ENCODE peak calls at places on chromosome 7, in ten cellular contexts. H is T-helper 9 cell, E is heart right ventricle, Y is fibroblast of the conjunctiva, W is nucleus accumbens, D is heart left ventricle, R is sciatic nerve, O is pulmonary artery endothelial cell, G is non-pigmented ciliary epithelial cell, L is Right ventricle myocardium superior. Q is an unnamed sample.

GRCh38 chr7:37445064-37445723 is 3.5 kb downstream of the ELMO1 start:
- DNase-seq in H (no peak), E (no peak), Y (no peak), W (no peak), D (no peak), R (no peak), O (no peak), G (no peak), L (no peak), Q (no peak)

GRCh38 chr7:106372595-106373318 is 88.0 kb upstream of the NAMPT start:
- DNase-seq in H (no peak), E (no peak), Y (no peak), W (no peak), D (no peak), R (no peak), O (no peak), G (no peak), L (no peak), Q (no peak)

GRCh38 chr7:18499407-18500197 is 4.1 kb downstream of the HDAC9 start:
- DNase-seq in H (no peak), E (no peak), Y (no peak), W (no peak), D (no peak), R (no peak), O (no peak), G (no peak), L (no peak), Q (no peak)

GRCh38 chr7:2959343-2959680 is 84.4 kb downstream of the CARD11 start:
- DNase-seq in H (no peak), E (no peak), Y (no peak), W (no peak), D (no peak), R (peak; percentile 37), O (no peak), G (no peak), L (no peak), Q (no peak)

GRCh38 chr7:69776611-69777010 is 178.3 kb downstream of the AUTS2 start:
- DNase-seq in H (no peak), E (no peak), Y (peak; percentile 55), W (no peak), D (no peak), R (no peak), O (no peak), G (no peak), L (no peak), Q (no peak)

GRCh38 chr7:16745645-16746044 is 7.9 kb upstream of the TSPAN13 start:
- DNase-seq in H (no peak), E (no peak), Y (no peak), W (no peak), D (no peak), R (no peak), O (no peak), G (no peak), L (no peak), Q (no peak)

GRCh38 chr7:81210092-81211064 is 291.5 kb upstream of the SEMA3C start:
- DNase-seq in H (no peak), E (no peak), Y (no peak), W (no peak), D (no peak), R (no peak), O (no peak), G (peak; percentile 6), L (no peak), Q (no peak)

GRCh38 chr7:27188666-27189559 is 3.9 kb upstream of the HOXA11 start:
- DNase-seq in H (no peak), E (no peak), Y (no peak), W (no peak), D (no peak), R (peak; percentile 68), O (no peak), G (no peak), L (no peak), Q (no peak)

GRCh38 chr7:91140982-91141381 is 123.3 kb upstream of the FZD1 start:
- DNase-seq in H (no peak), E (no peak), Y (no peak), W (no peak), D (no peak), R (no peak), O (no peak), G (no peak), L (no peak), Q (no peak)

GRCh38 chr7:51321961-51322515 is 5.4 kb upstream of the COBL start:
- DNase-seq in H (no peak), E (no peak), Y (no peak), W (no peak), D (no peak), R (no peak), O (no peak), G (no peak), L (no peak), Q (no peak)

GRCh38 chr7:113608786-113609185 is 310.0 kb downstream of the PPP1R3A start:
- DNase-seq in H (no peak), E (no peak), Y (no peak), W (no peak), D (no peak), R (no peak), O (no peak), G (peak; percentile 24), L (no peak), Q (no peak)

GRCh38 chr7:88243345-88243909 is 23.6 kb upstream of the SRI start:
- DNase-seq in H (no peak), E (no peak), Y (peak; percentile 64), W (no peak), D (peak; percentile 13), R (no peak), O (no peak), G (no peak), L (no peak), Q (peak; percentile 10)

GRCh38 chr7:34165927-34166550 is 260.7 kb downstream of the BMPER start:
- DNase-seq in H (no peak), E (no peak), Y (peak; percentile 41), W (no peak), D (no peak), R (no peak), O (no peak), G (peak; percentile 22), L (no peak), Q (no peak)

GRCh38 chr7:14424675-14425074 is 435.2 kb upstream of the ETV1 start:
- DNase-seq in H (no peak), E (no peak), Y (no peak), W (no peak), D (no peak), R (no peak), O (no peak), G (no peak), L (no peak), Q (no peak)

GRCh38 chr7:22394739-22395138 is 37.8 kb upstream of the RAPGEF5 start:
- DNase-seq in H (no peak), E (no peak), Y (no peak), W (no peak), D (no peak), R (no peak), O (no peak), G (no peak), L (no peak), Q (no peak)

GRCh38 chr7:139995034-139995915 is 67.5 kb downstream of the PARP12 start:
- DNase-seq in H (no peak), E (peak; percentile 35), Y (peak; percentile 59), W (no peak), D (peak; percentile 52), R (no peak), O (no peak), G (no peak), L (peak; percentile 64), Q (peak; percentile 53)

GRCh38 chr7:107694395-107694794 is 33.8 kb downstream of the SLC26A4 start:
- DNase-seq in H (no peak), E (no peak), Y (no peak), W (no peak), D (peak; percentile 19), R (no peak), O (peak; percentile 66), G (no peak), L (no peak), Q (no peak)

GRCh38 chr7:28684729-28685211 is 272.5 kb downstream of the CREB5 start:
- DNase-seq in H (no peak), E (no peak), Y (no peak), W (no peak), D (no peak), R (no peak), O (no peak), G (no peak), L (no peak), Q (no peak)

GRCh38 chr7:149670288-149670687 is 103.1 kb downstream of the ZNF467 start:
- DNase-seq in H (no peak), E (no peak), Y (peak; percentile 44), W (no peak), D (peak; percentile 52), R (no peak), O (no peak), G (no peak), L (no peak), Q (peak; percentile 12)

GRCh38 chr7:69403169-69403568 is 195.1 kb upstream of the AUTS2 start:
- DNase-seq in H (no peak), E (no peak), Y (no peak), W (no peak), D (no peak), R (no peak), O (no peak), G (no peak), L (no peak), Q (no peak)

GRCh38 chr7:2175514-2175913 is 57.2 kb downstream of the MAD1L1 start:
- DNase-seq in H (no peak), E (no peak), Y (peak; percentile 95), W (no peak), D (peak; percentile 72), R (no peak), O (no peak), G (peak; percentile 92), L (no peak), Q (no peak)

GRCh38 chr7:88141479-88141878 is 78.4 kb downstream of the SRI start:
- DNase-seq in H (no peak), E (no peak), Y (no peak), W (no peak), D (no peak), R (no peak), O (no peak), G (no peak), L (no peak), Q (no peak)

GRCh38 chr7:142481548-142481947 is 223.7 kb upstream of the PRSS58 start:
- DNase-seq in H (no peak), E (no peak), Y (no peak), W (no peak), D (no peak), R (no peak), O (no peak), G (no peak), L (no peak), Q (no peak)

GRCh38 chr7:38335490-38336135 is 62.2 kb upstream of the TARP start:
- DNase-seq in H (peak; percentile 74), E (peak; percentile 84), Y (peak; percentile 79), W (no peak), D (peak; percentile 82), R (peak; percentile 90), O (peak; percentile 37), G (peak; percentile 41), L (peak; percentile 86), Q (peak; percentile 72)